ENCODE peak calls at places on chromosomes 5 and 9, in four cellular contexts. U is K562, J is HCT116, X is HepG2. Q is an unnamed sample.

GRCh38 chr5:147887026-147887627 is 8.6 kb downstream of the SCGB3A2 start:
- DNase-seq in X (peak; percentile 3), U (no peak), J (peak; percentile 12), Q (no peak)

GRCh38 chr5:157306092-157306491 is 40.2 kb downstream of the CYFIP2 start:
- DNase-seq in J (no peak), X (no peak), U (no peak), Q (no peak)

GRCh38 chr5:102049517-102049916 is 246.6 kb downstream of the SLCO4C1 start:
- DNase-seq in X (no peak), J (no peak), U (no peak), Q (no peak)

GRCh38 chr5:72282878-72283277 is 37.2 kb downstream of the MRPS27 start:
- DNase-seq in J (no peak), X (no peak), U (no peak), Q (no peak)

GRCh38 chr9:137422668-137423000 is 328 bp downstream of the EXD3 start:
- DNase-seq in U (peak; percentile 72), J (no peak), X (no peak), Q (no peak)

GRCh38 chr9:18424132-18424531 is 49.8 kb upstream of the ADAMTSL1 start:
- DNase-seq in J (no peak), X (no peak), U (no peak), Q (no peak)

GRCh38 chr5:83553000-83553486 is 81.5 kb downstream of the VCAN start:
- DNase-seq in J (no peak), U (no peak), X (no peak), Q (no peak)

GRCh38 chr5:19923742-19924141 is 64.3 kb downstream of the CDH18 start:
- DNase-seq in X (no peak), J (no peak), U (no peak), Q (no peak)

GRCh38 chr5:137491121-137491520 is 8.0 kb downstream of the SPOCK1 start:
- DNase-seq in J (no peak), U (no peak), X (no peak), Q (no peak)

GRCh38 chr9:34046784-34047379 is 1.8 kb downstream of the UBAP2 start:
- DNase-seq in X (no peak), U (no peak), J (no peak), Q (no peak)

GRCh38 chr9:130315446-130316226 is 50.1 kb downstream of the HMCN2 start:
- DNase-seq in X (no peak), U (no peak), J (no peak), Q (no peak)

GRCh38 chr5:132202711-132203463 is 24.8 kb downstream of the P4HA2 start:
- DNase-seq in X (no peak), J (no peak), U (no peak), Q (no peak)

GRCh38 chr5:147310059-147310704 is 75.4 kb downstream of the STK32A start:
- DNase-seq in J (peak; percentile 76), U (no peak), X (no peak), Q (peak; percentile 59)

GRCh38 chr5:9852686-9853085 is 222.5 kb upstream of the TAS2R1 start:
- DNase-seq in X (no peak), J (no peak), U (no peak), Q (no peak)

GRCh38 chr5:102796014-102796413 is 40.9 kb downstream of the PAM start:
- DNase-seq in U (no peak), X (peak; percentile 76), J (no peak), Q (no peak)

GRCh38 chr5:138610468-138611294 is 35.5 kb upstream of the HSPA9 start:
- DNase-seq in X (no peak), J (no peak), U (peak; percentile 30), Q (no peak)

GRCh38 chr5:59276277-59276647 is 617.3 kb downstream of the PDE4D start:
- DNase-seq in U (no peak), J (no peak), X (no peak), Q (no peak)

GRCh38 chr9:22211588-22212360 is 202.7 kb upstream of the CDKN2B start:
- DNase-seq in U (no peak), X (peak; percentile 70), J (peak; percentile 79), Q (no peak)

GRCh38 chr5:120599576-120599975 is 135.5 kb downstream of the PRR16 start:
- DNase-seq in J (no peak), X (no peak), U (no peak), Q (no peak)

GRCh38 chr5:23033864-23034263 is 180.7 kb upstream of the CDH12 start:
- DNase-seq in U (no peak), X (no peak), J (no peak), Q (no peak)

GRCh38 chr9:85173967-85174366 is 504.4 kb downstream of the NTRK2 start:
- DNase-seq in X (no peak), J (no peak), U (no peak), Q (no peak)

GRCh38 chr5:148794275-148794674 is 32.1 kb upstream of the ADRB2 start:
- DNase-seq in J (no peak), X (no peak), U (no peak), Q (no peak)

GRCh38 chr9:92133949-92134604 is 18.9 kb upstream of the SPTLC1 start:
- DNase-seq in U (peak; percentile 86), J (peak; percentile 74), X (peak; percentile 75), Q (peak; percentile 51)

GRCh38 chr9:137755261-137755927 is 122.2 kb upstream of the CACNA1B start:
- DNase-seq in U (no peak), J (no peak), X (no peak), Q (no peak)

GRCh38 chr9:4375424-4376195 is 75.7 kb upstream of the GLIS3 start:
- DNase-seq in U (no peak), J (peak; percentile 26), X (no peak), Q (no peak)

DNA sequence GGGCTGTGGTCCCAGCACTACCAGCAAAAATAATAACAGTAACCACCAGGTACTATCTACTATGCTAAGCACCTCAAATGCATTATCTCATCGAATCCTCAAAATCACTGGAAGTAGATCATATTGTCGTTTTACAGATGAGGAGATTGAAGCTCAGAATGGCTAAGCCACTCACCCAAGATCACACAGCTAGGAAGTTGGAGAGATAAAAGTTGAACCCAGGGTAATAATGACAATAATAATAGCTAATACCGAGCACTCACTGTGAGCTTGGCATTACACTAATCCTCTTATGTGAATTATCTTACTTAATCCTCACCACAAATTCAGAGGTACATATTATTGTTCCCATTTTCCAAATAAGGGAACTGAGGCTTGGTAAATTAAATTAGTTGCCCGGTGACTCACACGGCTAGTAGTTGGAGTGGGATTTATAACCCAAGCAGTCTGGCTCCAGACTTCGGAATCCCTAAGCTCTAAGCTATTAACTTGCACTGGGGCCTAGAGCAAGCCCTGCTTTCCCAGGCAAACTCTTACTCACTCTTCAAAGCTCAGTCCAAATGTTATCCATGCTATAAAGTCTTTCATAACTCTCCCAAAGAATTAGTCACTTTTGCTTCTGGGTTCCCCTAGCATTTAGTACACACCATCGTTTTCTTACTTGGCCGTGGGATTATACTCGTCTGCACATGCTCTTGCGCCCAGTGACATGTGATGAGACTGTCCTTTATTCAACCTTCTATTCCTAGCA is 3.8 kb downstream of the ARSI start:
- DNase-seq in U (no peak), X (no peak), J (no peak), Q (no peak)
- TF ChIP-seq TCF7L2 in U (no peak), X (no peak), J (no peak), Q (no peak)

GRCh38 chr9:133701981-133702797 is 36.0 kb downstream of the SARDH start:
- DNase-seq in J (no peak), X (no peak), U (no peak), Q (no peak)

GRCh38 chr9:133704711-133705181 is 33.4 kb downstream of the SARDH start:
- DNase-seq in X (no peak), U (no peak), J (no peak), Q (no peak)

GRCh38 chr9:133703571-133704399 is 34.4 kb downstream of the SARDH start:
- DNase-seq in X (no peak), U (no peak), J (no peak), Q (no peak)

GRCh38 chr9:133701321-133701980 is 36.7 kb downstream of the SARDH start:
- DNase-seq in U (no peak), J (no peak), X (no peak), Q (no peak)

DNA sequence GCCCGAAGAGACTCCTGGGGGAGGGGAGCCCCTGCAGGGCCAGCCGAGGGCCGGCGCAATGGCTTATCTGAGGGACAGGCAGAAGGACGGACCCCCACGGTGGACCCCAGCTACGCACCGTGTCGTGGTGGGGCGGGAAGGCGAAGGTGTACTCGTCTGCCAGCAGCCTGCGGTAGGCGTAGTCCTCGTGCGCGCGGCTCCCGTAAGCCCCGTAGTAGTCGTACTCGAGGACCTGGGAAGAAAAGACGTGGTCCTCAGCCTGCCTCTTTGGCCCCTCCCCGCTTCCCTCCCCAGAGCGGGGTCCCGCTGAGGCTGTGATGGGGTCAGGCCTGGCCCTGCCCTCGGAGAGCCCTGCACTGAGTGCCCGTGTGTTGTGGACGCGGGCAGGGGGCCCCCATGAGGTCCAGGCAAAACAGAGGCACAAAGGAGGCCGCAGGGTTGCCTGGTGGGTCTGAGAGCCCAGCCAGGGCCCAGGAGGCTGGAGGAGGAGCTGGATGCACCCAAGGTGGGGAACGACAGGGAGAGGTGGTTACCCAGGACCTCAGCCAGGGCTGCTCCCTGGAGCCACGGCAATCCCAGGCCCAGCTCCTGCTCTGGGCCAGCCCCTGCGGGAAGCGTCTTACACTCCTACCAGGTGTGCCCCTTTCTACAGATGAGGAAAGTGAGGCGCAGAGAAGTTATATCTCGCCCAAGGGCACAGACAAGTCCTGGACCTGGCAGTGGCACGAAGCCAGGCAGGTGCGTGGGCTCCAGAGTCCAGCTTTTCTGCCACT is 35.2 kb downstream of the SARDH start:
- DNase-seq in U (no peak), J (no peak), X (no peak), Q (no peak)
- H3K36me3 ChIP-seq in U (no peaks in the 10 kb centered on the region), J (no peaks in the 10 kb centered on the region), X (peaks cover 4% of the 10 kb centered on the region), Q (no peaks in the 10 kb centered on the region)

DNA sequence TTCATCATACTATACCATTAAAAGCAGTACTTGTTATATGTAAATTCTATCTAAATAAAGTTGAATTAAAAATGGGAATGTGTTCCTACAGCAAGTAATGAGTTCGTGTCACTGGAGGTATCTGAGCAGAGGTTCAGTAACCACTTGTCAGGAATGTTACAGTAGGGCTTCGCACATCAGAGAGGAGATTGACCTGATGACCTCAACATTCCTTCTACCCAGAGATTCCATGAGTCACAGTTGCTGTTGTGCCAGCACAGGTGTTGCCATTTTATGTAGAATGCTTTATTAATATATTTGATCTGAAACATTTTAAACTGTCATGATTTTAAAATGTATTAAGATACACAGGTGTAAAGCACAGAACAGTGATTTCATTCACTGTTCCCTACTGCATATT is 60.3 kb downstream of the STX17 start:
- DNase-seq in X (peak; percentile 69), J (peak; percentile 76), U (peak; percentile 18), Q (no peak)
- TF ChIP-seq TCF7L2 in X (no peak), J (peak; percentile 57), U (no peak), Q (no peak)

DNA sequence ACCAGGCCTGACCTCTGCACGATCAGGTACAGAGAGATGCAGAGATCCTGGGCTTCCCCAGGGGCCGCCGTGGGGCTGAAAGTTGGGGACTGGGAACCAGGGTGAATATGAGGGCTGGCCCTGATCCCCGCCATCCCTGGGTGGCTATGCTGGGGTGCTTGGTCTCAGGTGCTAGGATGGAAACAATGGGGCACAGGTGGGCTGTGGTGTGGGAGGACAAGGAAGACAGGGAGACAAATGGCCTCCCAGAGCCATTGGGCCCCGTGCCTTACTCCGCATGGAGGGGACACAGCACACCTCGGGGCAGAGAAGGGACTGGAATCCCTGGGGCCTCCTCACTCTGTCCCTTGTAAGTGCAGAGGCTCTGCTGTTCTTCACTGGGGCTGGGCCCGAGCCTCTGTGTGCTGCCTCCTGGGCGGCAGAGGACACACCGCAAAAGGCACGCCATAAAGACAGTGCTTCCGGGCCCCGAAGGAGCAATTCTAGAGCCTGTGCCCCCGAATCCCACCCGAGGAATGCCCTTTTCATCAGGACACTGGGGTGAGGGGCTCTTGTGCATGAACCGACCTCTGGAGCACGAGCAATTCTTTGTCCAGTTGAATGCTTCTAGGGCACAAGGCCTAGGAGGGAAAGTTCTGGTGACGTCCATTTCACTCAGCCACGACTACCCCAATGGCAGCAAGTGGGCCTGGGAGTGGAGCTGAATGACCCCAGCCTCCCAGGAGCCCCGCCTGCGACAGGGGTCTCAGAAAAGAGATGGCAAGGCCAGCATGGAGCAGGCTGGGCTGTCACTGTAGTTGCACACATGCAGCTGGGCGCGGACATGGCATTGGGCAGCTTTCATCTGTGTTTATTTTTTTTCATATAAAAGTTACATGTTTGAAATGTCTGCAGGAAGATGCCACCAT is 30.9 kb downstream of the PRRT1B start:
- DNase-seq in J (no peak), U (no peak), X (no peak), Q (no peak)
- H3K36me3 ChIP-seq in J (peaks cover 3% of the 10 kb centered on the region), U (peaks cover 23% of the 10 kb centered on the region), X (peaks cover 6% of the 10 kb centered on the region), Q (no peaks in the 10 kb centered on the region)

Q was measured in Panc1.